ENCODE peak calls at places on chromosomes 3 and 15, in six cellular contexts. One of them, this sample, is unnamed.
A peak's percentile ranks its signal among the peaks of the same experiment; 100 is the strongest.

GRCh38 chr3:109685084-109686079 is 348.0 kb upstream of the DPPA4 start:
- DNase-seq in mesendoderm: peak; percentile 19
- DNase-seq in GM19239: no peak
- DNase-seq in HepG2: no peak
- DNase-seq in activated naive CD8-positive, alpha-beta T cell treated with anti-CD3 and anti-CD28 coated beads, Interleukin-2, amount 50 U/mL, for 24 hours: no peak
- DNase-seq in foreskin fibroblast: peak; percentile 96
- DNase-seq in this sample: no peak

GRCh38 chr15:69074843-69075224 is 60.3 kb downstream of the NOX5 start:
- DNase-seq in foreskin fibroblast: no peak
- DNase-seq in mesendoderm: peak; percentile 62
- DNase-seq in activated naive CD8-positive, alpha-beta T cell treated with anti-CD3 and anti-CD28 coated beads, Interleukin-2, amount 50 U/mL, for 24 hours: no peak
- DNase-seq in HepG2: no peak
- DNase-seq in GM19239: no peak
- DNase-seq in this sample: peak; percentile 58

GRCh38 chr15:88704791-88705768 is 66.3 kb downstream of the ISG20 start:
- DNase-seq in HepG2: no peak
- DNase-seq in foreskin fibroblast: peak; percentile 20
- DNase-seq in activated naive CD8-positive, alpha-beta T cell treated with anti-CD3 and anti-CD28 coated beads, Interleukin-2, amount 50 U/mL, for 24 hours: peak; percentile 4
- DNase-seq in mesendoderm: peak; percentile 10
- DNase-seq in GM19239: no peak
- DNase-seq in this sample: peak; percentile 31

GRCh38 chr3:88985491-88985890 is 121.9 kb upstream of the EPHA3 start:
- DNase-seq in GM19239: no peak
- DNase-seq in activated naive CD8-positive, alpha-beta T cell treated with anti-CD3 and anti-CD28 coated beads, Interleukin-2, amount 50 U/mL, for 24 hours: no peak
- DNase-seq in HepG2: no peak
- DNase-seq in foreskin fibroblast: no peak
- DNase-seq in mesendoderm: no peak
- DNase-seq in this sample: no peak

GRCh38 chr3:58670506-58671125 is 4.0 kb upstream of the FAM3D start:
- DNase-seq in activated naive CD8-positive, alpha-beta T cell treated with anti-CD3 and anti-CD28 coated beads, Interleukin-2, amount 50 U/mL, for 24 hours: no peak
- DNase-seq in HepG2: no peak
- DNase-seq in GM19239: no peak
- DNase-seq in foreskin fibroblast: no peak
- DNase-seq in mesendoderm: no peak
- DNase-seq in this sample: peak; percentile 13

GRCh38 chr3:21752749-21753347 is 1.8 kb upstream of the ZNF385D start:
- DNase-seq in activated naive CD8-positive, alpha-beta T cell treated with anti-CD3 and anti-CD28 coated beads, Interleukin-2, amount 50 U/mL, for 24 hours: no peak
- DNase-seq in HepG2: peak; percentile 2
- DNase-seq in GM19239: no peak
- DNase-seq in foreskin fibroblast: peak; percentile 74
- DNase-seq in mesendoderm: peak; percentile 73
- DNase-seq in this sample: peak; percentile 78

GRCh38 chr3:106329505-106329904 is 460.7 kb upstream of the CBLB start:
- DNase-seq in foreskin fibroblast: no peak
- DNase-seq in GM19239: no peak
- DNase-seq in HepG2: no peak
- DNase-seq in mesendoderm: no peak
- DNase-seq in activated naive CD8-positive, alpha-beta T cell treated with anti-CD3 and anti-CD28 coated beads, Interleukin-2, amount 50 U/mL, for 24 hours: no peak
- DNase-seq in this sample: no peak

GRCh38 chr3:37653466-37653865 is 208.2 kb upstream of the CTDSPL start:
- DNase-seq in foreskin fibroblast: no peak
- DNase-seq in GM19239: no peak
- DNase-seq in activated naive CD8-positive, alpha-beta T cell treated with anti-CD3 and anti-CD28 coated beads, Interleukin-2, amount 50 U/mL, for 24 hours: no peak
- DNase-seq in mesendoderm: no peak
- DNase-seq in HepG2: no peak
- DNase-seq in this sample: no peak

GRCh38 chr3:133894334-133895207 is 1.1 kb downstream of the RAB6B start:
- DNase-seq in foreskin fibroblast: no peak
- DNase-seq in GM19239: no peak
- DNase-seq in mesendoderm: peak; percentile 59
- DNase-seq in HepG2: no peak
- DNase-seq in activated naive CD8-positive, alpha-beta T cell treated with anti-CD3 and anti-CD28 coated beads, Interleukin-2, amount 50 U/mL, for 24 hours: no peak
- DNase-seq in this sample: no peak

GRCh38 chr15:39511915-39512260 is 69.0 kb upstream of the THBS1 start:
- DNase-seq in mesendoderm: no peak
- DNase-seq in activated naive CD8-positive, alpha-beta T cell treated with anti-CD3 and anti-CD28 coated beads, Interleukin-2, amount 50 U/mL, for 24 hours: no peak
- DNase-seq in GM19239: no peak
- DNase-seq in foreskin fibroblast: peak; percentile 87
- DNase-seq in HepG2: no peak
- DNase-seq in this sample: no peak

GRCh38 chr3:153144779-153145178 is 17.2 kb upstream of the RAP2B start:
- DNase-seq in mesendoderm: no peak
- DNase-seq in HepG2: no peak
- DNase-seq in GM19239: no peak
- DNase-seq in foreskin fibroblast: no peak
- DNase-seq in activated naive CD8-positive, alpha-beta T cell treated with anti-CD3 and anti-CD28 coated beads, Interleukin-2, amount 50 U/mL, for 24 hours: no peak
- DNase-seq in this sample: no peak

GRCh38 chr3:108947855-108948254 is 5.8 kb downstream of the GUCA1C start:
- DNase-seq in mesendoderm: no peak
- DNase-seq in GM19239: no peak
- DNase-seq in activated naive CD8-positive, alpha-beta T cell treated with anti-CD3 and anti-CD28 coated beads, Interleukin-2, amount 50 U/mL, for 24 hours: no peak
- DNase-seq in foreskin fibroblast: no peak
- DNase-seq in HepG2: no peak
- DNase-seq in this sample: no peak

GRCh38 chr3:88991496-88991895 is 115.9 kb upstream of the EPHA3 start:
- DNase-seq in GM19239: no peak
- DNase-seq in HepG2: no peak
- DNase-seq in mesendoderm: no peak
- DNase-seq in foreskin fibroblast: peak; percentile 30
- DNase-seq in activated naive CD8-positive, alpha-beta T cell treated with anti-CD3 and anti-CD28 coated beads, Interleukin-2, amount 50 U/mL, for 24 hours: no peak
- DNase-seq in this sample: no peak

GRCh38 chr3:28171962-28172361 is 69.5 kb upstream of the CMC1 start:
- DNase-seq in GM19239: no peak
- DNase-seq in foreskin fibroblast: no peak
- DNase-seq in HepG2: no peak
- DNase-seq in activated naive CD8-positive, alpha-beta T cell treated with anti-CD3 and anti-CD28 coated beads, Interleukin-2, amount 50 U/mL, for 24 hours: no peak
- DNase-seq in mesendoderm: no peak
- DNase-seq in this sample: no peak

GRCh38 chr3:46586738-46587246 is 20.7 kb upstream of the LRRC2 start:
- DNase-seq in HepG2: no peak
- DNase-seq in GM19239: no peak
- DNase-seq in mesendoderm: peak; percentile 65
- DNase-seq in foreskin fibroblast: no peak
- DNase-seq in activated naive CD8-positive, alpha-beta T cell treated with anti-CD3 and anti-CD28 coated beads, Interleukin-2, amount 50 U/mL, for 24 hours: no peak
- DNase-seq in this sample: no peak

GRCh38 chr15:70029297-70029701 is 68.4 kb downstream of the TLE3 start:
- DNase-seq in foreskin fibroblast: no peak
- DNase-seq in mesendoderm: no peak
- DNase-seq in activated naive CD8-positive, alpha-beta T cell treated with anti-CD3 and anti-CD28 coated beads, Interleukin-2, amount 50 U/mL, for 24 hours: no peak
- DNase-seq in GM19239: no peak
- DNase-seq in HepG2: no peak
- DNase-seq in this sample: peak; percentile 51

GRCh38 chr3:160162440-160162839 is 62.8 kb upstream of the C3orf80 start:
- DNase-seq in foreskin fibroblast: no peak
- DNase-seq in GM19239: no peak
- DNase-seq in mesendoderm: peak; percentile 99
- DNase-seq in activated naive CD8-positive, alpha-beta T cell treated with anti-CD3 and anti-CD28 coated beads, Interleukin-2, amount 50 U/mL, for 24 hours: no peak
- DNase-seq in HepG2: no peak
- DNase-seq in this sample: peak; percentile 51